ENCODE peak calls at places on chromosomes 11 and 22, in nine cellular contexts. One of them, this sample, is unnamed.

GRCh38 chr22:36773935-36774334 is 2.0 kb downstream of the IFT27 start:
- DNase-seq in CD8-positive, alpha-beta T cell: no peak
- DNase-seq in naive thymus-derived CD4-positive, alpha-beta T cell: no peak
- DNase-seq in HFF-Myc: no peak
- DNase-seq in NCI-H1417: peak
- DNase-seq in epithelial cell of esophagus: peak
- DNase-seq in fibroblast of villous mesenchyme: peak
- DNase-seq in GF-D8: no peak
- DNase-seq in astrocyte of the spinal cord: peak
- DNase-seq in this sample: no peak

GRCh38 chr11:104705475-104706195 is 192.6 kb downstream of the CASP12 start:
- DNase-seq in GF-D8: peak
- DNase-seq in fibroblast of villous mesenchyme: peak
- DNase-seq in HFF-Myc: no peak
- DNase-seq in NCI-H1417: no peak
- DNase-seq in CD8-positive, alpha-beta T cell: peak
- DNase-seq in astrocyte of the spinal cord: peak
- DNase-seq in epithelial cell of esophagus: peak
- DNase-seq in naive thymus-derived CD4-positive, alpha-beta T cell: peak
- DNase-seq in this sample: peak

GRCh38 chr22:37996515-37997246 is 12.3 kb upstream of the SOX10 start:
- DNase-seq in epithelial cell of esophagus: no peak
- DNase-seq in fibroblast of villous mesenchyme: no peak
- DNase-seq in GF-D8: no peak
- DNase-seq in naive thymus-derived CD4-positive, alpha-beta T cell: no peak
- DNase-seq in CD8-positive, alpha-beta T cell: no peak
- DNase-seq in NCI-H1417: no peak
- DNase-seq in HFF-Myc: no peak
- DNase-seq in astrocyte of the spinal cord: no peak
- DNase-seq in this sample: no peak

GRCh38 chr11:29129850-29130249 is 887.0 kb downstream of the KCNA4 start:
- DNase-seq in epithelial cell of esophagus: peak
- DNase-seq in naive thymus-derived CD4-positive, alpha-beta T cell: no peak
- DNase-seq in astrocyte of the spinal cord: peak
- DNase-seq in CD8-positive, alpha-beta T cell: no peak
- DNase-seq in NCI-H1417: no peak
- DNase-seq in fibroblast of villous mesenchyme: peak
- DNase-seq in HFF-Myc: no peak
- DNase-seq in GF-D8: no peak
- DNase-seq in this sample: no peak

GRCh38 chr22:19981171-19981960 is 35.3 kb downstream of the ARVCF start:
- DNase-seq in naive thymus-derived CD4-positive, alpha-beta T cell: no peak
- DNase-seq in GF-D8: no peak
- DNase-seq in fibroblast of villous mesenchyme: no peak
- DNase-seq in astrocyte of the spinal cord: no peak
- DNase-seq in epithelial cell of esophagus: no peak
- DNase-seq in NCI-H1417: no peak
- DNase-seq in HFF-Myc: no peak
- DNase-seq in CD8-positive, alpha-beta T cell: no peak
- DNase-seq in this sample: no peak

GRCh38 chr11:126597041-126597440 is 241.6 kb downstream of the ST3GAL4 start:
- DNase-seq in naive thymus-derived CD4-positive, alpha-beta T cell: no peak
- DNase-seq in NCI-H1417: no peak
- DNase-seq in GF-D8: no peak
- DNase-seq in HFF-Myc: no peak
- DNase-seq in astrocyte of the spinal cord: no peak
- DNase-seq in CD8-positive, alpha-beta T cell: no peak
- DNase-seq in epithelial cell of esophagus: no peak
- DNase-seq in fibroblast of villous mesenchyme: no peak
- DNase-seq in this sample: no peak

GRCh38 chr22:39241632-39242388 is 3.0 kb downstream of the PDGFB start:
- DNase-seq in NCI-H1417: no peak
- DNase-seq in fibroblast of villous mesenchyme: no peak
- DNase-seq in CD8-positive, alpha-beta T cell: peak
- DNase-seq in GF-D8: no peak
- DNase-seq in epithelial cell of esophagus: no peak
- DNase-seq in HFF-Myc: no peak
- DNase-seq in astrocyte of the spinal cord: no peak
- DNase-seq in naive thymus-derived CD4-positive, alpha-beta T cell: peak
- DNase-seq in this sample: no peak

GRCh38 chr11:76602431-76602861 is 68.1 kb downstream of the LRRC32 start:
- DNase-seq in epithelial cell of esophagus: no peak
- DNase-seq in CD8-positive, alpha-beta T cell: no peak
- DNase-seq in fibroblast of villous mesenchyme: peak
- DNase-seq in astrocyte of the spinal cord: no peak
- DNase-seq in GF-D8: no peak
- DNase-seq in HFF-Myc: no peak
- DNase-seq in NCI-H1417: no peak
- DNase-seq in naive thymus-derived CD4-positive, alpha-beta T cell: no peak
- DNase-seq in this sample: no peak

GRCh38 chr11:118152552-118153471 is at the start of gene SCN4B:
- DNase-seq in naive thymus-derived CD4-positive, alpha-beta T cell: no peak
- DNase-seq in GF-D8: no peak
- DNase-seq in epithelial cell of esophagus: peak
- DNase-seq in fibroblast of villous mesenchyme: peak
- DNase-seq in CD8-positive, alpha-beta T cell: no peak
- DNase-seq in astrocyte of the spinal cord: peak
- DNase-seq in HFF-Myc: no peak
- DNase-seq in NCI-H1417: peak
- DNase-seq in this sample: peak

GRCh38 chr11:66288138-66288865 is 641 bp downstream of the YIF1A start:
- DNase-seq in HFF-Myc: no peak
- DNase-seq in CD8-positive, alpha-beta T cell: no peak
- DNase-seq in NCI-H1417: no peak
- DNase-seq in GF-D8: no peak
- DNase-seq in naive thymus-derived CD4-positive, alpha-beta T cell: no peak
- DNase-seq in astrocyte of the spinal cord: peak
- DNase-seq in fibroblast of villous mesenchyme: peak
- DNase-seq in epithelial cell of esophagus: no peak
- DNase-seq in this sample: peak

GRCh38 chr22:40709752-40710413 is 30.6 kb downstream of the MCHR1 start:
- DNase-seq in epithelial cell of esophagus: no peak
- DNase-seq in HFF-Myc: no peak
- DNase-seq in naive thymus-derived CD4-positive, alpha-beta T cell: no peak
- DNase-seq in NCI-H1417: no peak
- DNase-seq in GF-D8: no peak
- DNase-seq in CD8-positive, alpha-beta T cell: no peak
- DNase-seq in fibroblast of villous mesenchyme: peak
- DNase-seq in astrocyte of the spinal cord: no peak
- DNase-seq in this sample: no peak

GRCh38 chr11:118176400-118177134 is at the start of gene SCN2B:
- DNase-seq in epithelial cell of esophagus: peak
- DNase-seq in CD8-positive, alpha-beta T cell: no peak
- DNase-seq in fibroblast of villous mesenchyme: no peak
- DNase-seq in astrocyte of the spinal cord: no peak
- DNase-seq in NCI-H1417: no peak
- DNase-seq in HFF-Myc: no peak
- DNase-seq in naive thymus-derived CD4-positive, alpha-beta T cell: no peak
- DNase-seq in GF-D8: no peak
- DNase-seq in this sample: no peak